ENCODE peak calls at places on chromosomes 7 and 10, in eight cellular contexts. One of them, this sample, is unnamed.

GRCh38 chr7:112957901-112958300 is 128.7 kb downstream of the GPR85 start:
- DNase-seq in PC-3: no peak
- DNase-seq in stimulated activated CD4-positive, alpha-beta T cell treated with anti-CD3 and anti-CD28 coated beads, Interleukin-15, amount 100 ng/mL, for 1 hour: no peak
- DNase-seq in stimulated activated naive CD4-positive, alpha-beta T cell: no peak
- DNase-seq in brain microvascular endothelial cell: no peak
- DNase-seq in SJSA1: no peak
- DNase-seq in amniotic epithelial cell: no peak
- DNase-seq in NCI-H1092: no peak
- DNase-seq in this sample: no peak

GRCh38 chr10:102068216-102068615 is 3.1 kb downstream of the HPS6 start:
- DNase-seq in PC-3: no peak
- DNase-seq in stimulated activated CD4-positive, alpha-beta T cell treated with anti-CD3 and anti-CD28 coated beads, Interleukin-15, amount 100 ng/mL, for 1 hour: no peak
- DNase-seq in stimulated activated naive CD4-positive, alpha-beta T cell: no peak
- DNase-seq in brain microvascular endothelial cell: no peak
- DNase-seq in SJSA1: no peak
- DNase-seq in amniotic epithelial cell: peak
- DNase-seq in NCI-H1092: peak
- DNase-seq in this sample: no peak

GRCh38 chr7:116802784-116803183 is 59.6 kb upstream of the CAPZA2 start:
- DNase-seq in PC-3: peak
- DNase-seq in stimulated activated CD4-positive, alpha-beta T cell treated with anti-CD3 and anti-CD28 coated beads, Interleukin-15, amount 100 ng/mL, for 1 hour: no peak
- DNase-seq in stimulated activated naive CD4-positive, alpha-beta T cell: no peak
- DNase-seq in brain microvascular endothelial cell: peak
- DNase-seq in SJSA1: peak
- DNase-seq in amniotic epithelial cell: peak
- DNase-seq in NCI-H1092: no peak
- DNase-seq in this sample: peak

GRCh38 chr10:101355307-101355706 is 1.3 kb downstream of the BTRC start:
- DNase-seq in PC-3: no peak
- DNase-seq in stimulated activated CD4-positive, alpha-beta T cell treated with anti-CD3 and anti-CD28 coated beads, Interleukin-15, amount 100 ng/mL, for 1 hour: no peak
- DNase-seq in stimulated activated naive CD4-positive, alpha-beta T cell: no peak
- DNase-seq in brain microvascular endothelial cell: no peak
- DNase-seq in SJSA1: no peak
- DNase-seq in amniotic epithelial cell: no peak
- DNase-seq in NCI-H1092: no peak
- DNase-seq in this sample: no peak

GRCh38 chr7:127809285-127809702 is 157.3 kb downstream of the SND1 start:
- DNase-seq in PC-3: peak
- DNase-seq in stimulated activated CD4-positive, alpha-beta T cell treated with anti-CD3 and anti-CD28 coated beads, Interleukin-15, amount 100 ng/mL, for 1 hour: no peak
- DNase-seq in stimulated activated naive CD4-positive, alpha-beta T cell: no peak
- DNase-seq in brain microvascular endothelial cell: peak
- DNase-seq in SJSA1: no peak
- DNase-seq in amniotic epithelial cell: peak
- DNase-seq in NCI-H1092: no peak
- DNase-seq in this sample: no peak

GRCh38 chr10:62819521-62819920 is 3.4 kb upstream of the EGR2 start:
- DNase-seq in PC-3: peak
- DNase-seq in stimulated activated CD4-positive, alpha-beta T cell treated with anti-CD3 and anti-CD28 coated beads, Interleukin-15, amount 100 ng/mL, for 1 hour: no peak
- DNase-seq in stimulated activated naive CD4-positive, alpha-beta T cell: no peak
- DNase-seq in brain microvascular endothelial cell: no peak
- DNase-seq in SJSA1: no peak
- DNase-seq in amniotic epithelial cell: no peak
- DNase-seq in NCI-H1092: no peak
- DNase-seq in this sample: no peak

GRCh38 chr7:28953628-28954027 is 4.5 kb downstream of the TRIL start:
- DNase-seq in PC-3: no peak
- DNase-seq in stimulated activated CD4-positive, alpha-beta T cell treated with anti-CD3 and anti-CD28 coated beads, Interleukin-15, amount 100 ng/mL, for 1 hour: no peak
- DNase-seq in stimulated activated naive CD4-positive, alpha-beta T cell: no peak
- DNase-seq in brain microvascular endothelial cell: peak
- DNase-seq in SJSA1: peak
- DNase-seq in amniotic epithelial cell: peak
- DNase-seq in NCI-H1092: no peak
- DNase-seq in this sample: no peak

GRCh38 chr7:123798527-123799188 is 46.3 kb upstream of the HYAL4 start:
- DNase-seq in PC-3: peak
- DNase-seq in stimulated activated CD4-positive, alpha-beta T cell treated with anti-CD3 and anti-CD28 coated beads, Interleukin-15, amount 100 ng/mL, for 1 hour: no peak
- DNase-seq in stimulated activated naive CD4-positive, alpha-beta T cell: no peak
- DNase-seq in brain microvascular endothelial cell: no peak
- DNase-seq in SJSA1: no peak
- DNase-seq in amniotic epithelial cell: no peak
- DNase-seq in NCI-H1092: no peak
- DNase-seq in this sample: no peak

GRCh38 chr10:26044123-26044749 is 110.2 kb downstream of the MYO3A start:
- DNase-seq in PC-3: no peak
- DNase-seq in stimulated activated CD4-positive, alpha-beta T cell treated with anti-CD3 and anti-CD28 coated beads, Interleukin-15, amount 100 ng/mL, for 1 hour: no peak
- DNase-seq in stimulated activated naive CD4-positive, alpha-beta T cell: no peak
- DNase-seq in brain microvascular endothelial cell: no peak
- DNase-seq in SJSA1: no peak
- DNase-seq in amniotic epithelial cell: no peak
- DNase-seq in NCI-H1092: no peak
- DNase-seq in this sample: peak

This sample was measured in retinal pigment epithelial cell.